ENCODE peak calls at places on chromosomes 3 and 15, in four cellular contexts. One of them, this sample, is unnamed.

GRCh38 chr3:13550791-13551360 is 2.0 kb downstream of the FBLN2 start:
- DNase-seq in neuronal stem cell: no peak
- DNase-seq in NT2/D1: no peak
- DNase-seq in PC-3: no peak
- DNase-seq in this sample: no peak

GRCh38 chr15:71651750-71652186 is 158.6 kb upstream of the NR2E3 start:
- DNase-seq in PC-3: peak; percentile 75
- DNase-seq in NT2/D1: peak; percentile 66
- DNase-seq in neuronal stem cell: peak; percentile 9
- DNase-seq in this sample: peak; percentile 83

GRCh38 chr3:31710123-31710841 is 177.6 kb downstream of the STT3B start:
- DNase-seq in PC-3: no peak
- DNase-seq in NT2/D1: no peak
- DNase-seq in neuronal stem cell: no peak
- DNase-seq in this sample: no peak

GRCh38 chr15:62453356-62453755 is 288.3 kb upstream of the C2CD4B start:
- DNase-seq in neuronal stem cell: no peak
- DNase-seq in PC-3: peak; percentile 62
- DNase-seq in NT2/D1: no peak
- DNase-seq in this sample: no peak

GRCh38 chr3:149657458-149657795 is 398 bp downstream of the WWTR1 start:
- DNase-seq in NT2/D1: no peak
- DNase-seq in PC-3: peak; percentile 46
- DNase-seq in neuronal stem cell: no peak
- DNase-seq in this sample: peak; percentile 81

GRCh38 chr3:37096292-37096691 is 78.1 kb downstream of the LRRFIP2 start:
- DNase-seq in neuronal stem cell: no peak
- DNase-seq in PC-3: peak; percentile 18
- DNase-seq in NT2/D1: peak; percentile 27
- DNase-seq in this sample: no peak

GRCh38 chr3:171700653-171701052 is 109.6 kb downstream of the PLD1 start:
- DNase-seq in PC-3: no peak
- DNase-seq in NT2/D1: no peak
- DNase-seq in neuronal stem cell: no peak
- DNase-seq in this sample: no peak

GRCh38 chr15:89399390-89400120 is 64.9 kb upstream of the POLG start:
- DNase-seq in neuronal stem cell: no peak
- DNase-seq in NT2/D1: no peak
- DNase-seq in PC-3: peak; percentile 57
- DNase-seq in this sample: peak; percentile 87

GRCh38 chr3:21170964-21171363 is 580.0 kb downstream of the ZNF385D start:
- DNase-seq in PC-3: peak; percentile 36
- DNase-seq in neuronal stem cell: peak; percentile 8
- DNase-seq in NT2/D1: peak; percentile 36
- DNase-seq in this sample: peak; percentile 66

GRCh38 chr3:183306798-183307671 is 54.0 kb downstream of the B3GNT5 start:
- DNase-seq in PC-3: peak; percentile 81
- DNase-seq in NT2/D1: no peak
- DNase-seq in neuronal stem cell: no peak
- DNase-seq in this sample: no peak

GRCh38 chr15:57375827-57376694 is at the start of gene CGNL1:
- DNase-seq in NT2/D1: no peak
- DNase-seq in PC-3: peak; percentile 15
- DNase-seq in neuronal stem cell: peak; percentile 57
- DNase-seq in this sample: peak; percentile 87

GRCh38 chr3:197278933-197279332 is 19.5 kb downstream of the DLG1 start:
- DNase-seq in neuronal stem cell: no peak
- DNase-seq in PC-3: no peak
- DNase-seq in NT2/D1: no peak
- DNase-seq in this sample: no peak

DNA sequence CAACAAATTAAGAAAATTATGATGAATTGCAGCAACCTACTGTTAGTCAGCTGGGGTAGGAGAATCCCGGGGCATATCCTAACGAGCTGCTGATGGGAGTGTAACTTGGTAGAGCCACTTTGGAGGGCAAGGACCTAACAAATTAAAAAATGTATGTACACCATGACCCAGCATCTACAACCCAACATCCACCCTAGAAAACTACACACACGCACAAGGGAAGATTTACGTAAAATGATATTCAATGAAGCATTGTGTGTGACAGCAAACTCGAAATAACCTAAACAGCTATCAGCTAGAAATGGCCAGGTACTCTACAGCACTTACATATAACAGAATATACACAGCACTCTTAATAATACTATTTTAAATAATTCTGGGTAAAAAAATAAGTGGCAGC is 1.8 kb downstream of the BCL2A1 start:
- DNase-seq in NT2/D1: no peak
- DNase-seq in PC-3: no peak
- DNase-seq in neuronal stem cell: no peak
- DNase-seq in this sample: no peak
- H3K4me3 ChIP-seq in NT2/D1: no peak overlapping the region
- H3K4me3 ChIP-seq in PC-3: peak overlapping the region; percentile 74
- H3K4me3 ChIP-seq in neuronal stem cell: no peak overlapping the region
- H3K4me3 ChIP-seq in this sample: no peak overlapping the region

DNA sequence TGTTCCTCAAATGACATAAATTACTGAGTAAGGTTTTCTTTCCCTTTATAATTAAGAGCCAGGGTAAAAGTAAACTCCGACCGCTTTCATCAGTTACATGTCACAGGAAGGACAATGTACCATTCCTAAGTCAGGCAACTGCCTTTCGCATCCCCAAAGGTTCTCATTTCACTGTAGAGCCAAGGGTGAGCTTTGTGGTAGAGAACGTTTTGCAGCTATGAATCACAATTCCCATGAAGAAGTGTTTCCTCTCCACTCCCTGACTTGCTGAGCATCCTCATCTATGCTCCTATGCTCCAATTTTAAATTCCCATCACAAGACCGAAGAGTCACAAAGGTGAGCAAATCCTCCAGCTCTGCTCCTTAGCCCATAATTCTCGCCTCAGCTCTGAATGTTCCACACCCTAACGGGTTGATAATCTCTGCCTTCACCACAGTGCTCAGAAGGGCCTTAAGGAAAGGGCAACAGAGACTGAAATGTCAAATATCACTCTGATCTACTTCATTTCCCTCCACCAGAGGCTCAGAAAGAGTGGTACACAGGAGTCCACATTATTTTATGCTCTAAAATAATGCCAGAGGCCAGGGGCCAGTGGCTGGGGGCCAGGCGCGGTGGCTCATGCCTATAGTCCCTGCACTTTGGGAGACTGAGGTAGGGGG is 72.3 kb downstream of the MB21D2 start:
- DNase-seq in neuronal stem cell: no peak
- DNase-seq in NT2/D1: no peak
- DNase-seq in PC-3: peak; percentile 31
- DNase-seq in this sample: no peak
- H3K9ac ChIP-seq in neuronal stem cell: no peak overlapping the region
- H3K9ac ChIP-seq in NT2/D1: no peak overlapping the region
- H3K9ac ChIP-seq in PC-3: no peak overlapping the region
- H3K9ac ChIP-seq in this sample: no peak overlapping the region

GRCh38 chr3:127669541-127670228 is 3.1 kb upstream of the ABTB1 start:
- DNase-seq in neuronal stem cell: no peak
- DNase-seq in PC-3: no peak
- DNase-seq in NT2/D1: no peak
- DNase-seq in this sample: no peak
- H3K4me1 ChIP-seq in neuronal stem cell: peaks cover 5% of the 10 kb centered on the region
- H3K4me1 ChIP-seq in PC-3: peaks cover 6% of the 10 kb centered on the region
- H3K4me1 ChIP-seq in NT2/D1: peaks cover 15% of the 10 kb centered on the region
- H3K4me1 ChIP-seq in this sample: no peaks in the 10 kb centered on the region

GRCh38 chr15:79674124-79674465 is 222.7 kb downstream of the MTHFS start:
- DNase-seq in NT2/D1: no peak
- DNase-seq in PC-3: no peak
- DNase-seq in neuronal stem cell: no peak
- DNase-seq in this sample: no peak

GRCh38 chr15:79678032-79678701 is 218.6 kb downstream of the MTHFS start:
- DNase-seq in neuronal stem cell: no peak
- DNase-seq in NT2/D1: no peak
- DNase-seq in PC-3: no peak
- DNase-seq in this sample: no peak

GRCh38 chr15:79675982-79676381 is 220.8 kb downstream of the MTHFS start:
- DNase-seq in neuronal stem cell: no peak
- DNase-seq in PC-3: no peak
- DNase-seq in NT2/D1: no peak
- DNase-seq in this sample: no peak

GRCh38 chr15:79676621-79677020 is 220.2 kb downstream of the MTHFS start:
- DNase-seq in NT2/D1: no peak
- DNase-seq in neuronal stem cell: no peak
- DNase-seq in PC-3: no peak
- DNase-seq in this sample: no peak

GRCh38 chr15:79673416-79674123 is 223.2 kb downstream of the MTHFS start:
- DNase-seq in NT2/D1: peak; percentile 28
- DNase-seq in neuronal stem cell: no peak
- DNase-seq in PC-3: peak; percentile 56
- DNase-seq in this sample: peak; percentile 82
- H3K4me3 ChIP-seq in NT2/D1: no peak overlapping the region
- H3K4me3 ChIP-seq in neuronal stem cell: no peak overlapping the region
- H3K4me3 ChIP-seq in PC-3: no peak overlapping the region
- H3K4me3 ChIP-seq in this sample: no peak overlapping the region

This sample was measured in endodermal cell.